ENCODE peak calls at places on chromosome 21, in four cellular contexts. C is astrocyte of the spinal cord, Y is HFF-Myc, H is GM12865. A is an unnamed sample.

GRCh38 chr21:28871388-28872015 is 121.2 kb downstream of the LTN1 start:
- DNase-seq in C (no peak), Y (no peak), H (no peak), A (no peak)

GRCh38 chr21:22885614-22886013 is 1887.4 kb downstream of the NCAM2 start:
- DNase-seq in Y (no peak), H (no peak), C (no peak), A (no peak)

GRCh38 chr21:25501996-25502665 is 105.2 kb downstream of the MRPL39 start:
- DNase-seq in H (peak; percentile 84), Y (no peak), C (no peak), A (peak; percentile 58)

GRCh38 chr21:42747267-42747701 is 93.9 kb downstream of the PDE9A start:
- DNase-seq in Y (no peak), C (no peak), H (no peak), A (no peak)

GRCh38 chr21:43598416-43599120 is 60.7 kb downstream of the HSF2BP start:
- DNase-seq in H (no peak), Y (no peak), C (peak; percentile 75), A (no peak)

GRCh38 chr21:37454869-37455503 is 88.4 kb downstream of the DYRK1A start:
- DNase-seq in Y (no peak), H (no peak), C (no peak), A (no peak)

GRCh38 chr21:27363719-27364479 is 397.0 kb upstream of the ADAMTS5 start:
- DNase-seq in C (no peak), H (no peak), Y (no peak), A (no peak)

GRCh38 chr21:41970751-41971653 is 17.2 kb upstream of the C2CD2 start:
- DNase-seq in Y (no peak), C (no peak), H (no peak), A (no peak)

GRCh38 chr21:15441060-15441493 is 288.7 kb upstream of the USP25 start:
- DNase-seq in Y (no peak), C (no peak), H (peak; percentile 30), A (no peak)

GRCh38 chr21:26966360-26966977 is 419 bp downstream of the ADAMTS5 start:
- DNase-seq in C (peak; percentile 14), H (no peak), Y (no peak), A (no peak)

GRCh38 chr21:38614558-38614957 is 116.3 kb upstream of the ERG start:
- DNase-seq in H (no peak), C (no peak), Y (no peak), A (no peak)

GRCh38 chr21:38613686-38614085 is 115.4 kb upstream of the ERG start:
- DNase-seq in Y (no peak), C (no peak), H (no peak), A (no peak)

GRCh38 chr21:38610573-38611251 is 112.4 kb upstream of the ERG start:
- DNase-seq in C (no peak), H (no peak), Y (no peak), A (no peak)

GRCh38 chr21:38609580-38609979 is 111.3 kb upstream of the ERG start:
- DNase-seq in C (no peak), Y (no peak), H (no peak), A (no peak)

GRCh38 chr21:38611262-38611661 is 113.0 kb upstream of the ERG start:
- DNase-seq in Y (no peak), C (no peak), H (no peak), A (no peak)
- TF ChIP-seq CTCF in Y (no peak), C (no peak), H (no peak), A (no peak)

DNA sequence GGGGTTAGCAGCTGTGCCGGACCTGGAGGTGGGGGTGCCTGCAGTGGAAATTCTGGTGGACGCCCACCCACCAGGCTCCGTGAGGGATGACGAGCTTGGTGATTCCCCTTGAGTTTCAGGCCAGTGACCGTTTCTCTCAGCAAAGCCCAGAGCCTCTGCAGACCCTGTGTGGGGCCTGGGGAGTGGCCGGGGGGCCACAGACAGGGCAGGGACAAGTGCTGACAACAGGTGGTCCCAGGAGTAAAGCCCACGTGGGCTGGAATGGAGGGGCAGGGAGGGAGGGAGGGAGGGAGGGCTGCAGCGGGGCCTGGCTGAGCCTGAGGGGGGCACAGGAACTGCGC is 52.8 kb downstream of the COL18A1 start:
- DNase-seq in C (no peak), Y (no peak), H (no peak), A (no peak)
- H3K4me3 ChIP-seq in C (no peak overlapping the region), Y (no peak overlapping the region), H (no peak overlapping the region), A (no peak overlapping the region)

DNA sequence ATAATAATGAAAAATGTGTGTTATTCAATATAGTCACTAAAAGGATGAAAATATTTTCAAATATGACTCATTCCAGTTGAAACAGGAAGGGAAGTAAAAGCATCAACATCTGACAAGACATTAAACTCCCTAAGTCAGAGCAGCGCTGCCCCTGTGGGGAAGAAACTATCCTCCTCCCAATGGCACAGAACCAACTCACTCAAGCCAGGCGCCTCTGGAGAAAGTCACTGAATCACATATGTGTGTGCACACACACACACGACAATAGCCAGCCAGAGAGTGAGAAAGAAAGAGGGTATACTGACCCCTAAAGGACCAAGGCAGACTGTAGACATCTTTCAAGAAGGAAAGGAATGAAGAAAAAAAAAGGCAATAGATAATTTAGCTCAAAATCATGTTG is 126.9 kb downstream of the SETD4 start:
- DNase-seq in Y (peak; percentile 90), H (peak; percentile 15), C (peak; percentile 87), A (no peak)
- TF ChIP-seq CTCF in Y (peak; percentile 45), H (no peak), C (peak; percentile 42), A (peak; percentile 10)

DNA sequence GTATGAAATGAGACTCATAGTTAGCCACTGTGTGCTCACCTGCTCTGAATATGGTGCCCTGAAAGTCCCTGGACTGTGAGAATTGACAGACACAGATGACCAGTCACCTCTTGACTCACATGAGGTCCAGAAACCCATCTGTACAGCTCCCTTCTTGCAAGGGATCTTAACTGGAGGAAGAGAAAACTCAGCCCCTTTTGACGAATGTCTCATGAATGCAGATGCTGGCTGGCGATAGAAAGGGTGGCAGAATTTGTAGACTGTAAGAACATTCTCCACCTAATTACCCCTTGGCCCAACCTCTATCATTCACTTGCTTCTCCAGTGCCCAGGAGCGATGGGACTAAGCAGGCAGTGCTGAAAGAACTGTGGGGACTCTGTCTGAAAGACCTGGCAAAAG is 26.0 kb upstream of the IFNGR2 start:
- DNase-seq in Y (no peak), H (peak; percentile 55), C (no peak), A (no peak)
- H3K4me3 ChIP-seq in Y (no peak overlapping the region), H (no peak overlapping the region), C (no peak overlapping the region), A (no peak overlapping the region)

A was measured in GM12864.